ENCODE peak calls at places on chromosomes 13 and 19, in four cellular contexts. One of them, this sample, is unnamed.

GRCh38 chr13:32491028-32491427 is 47.6 kb downstream of the N4BP2L2 start:
- DNase-seq in transverse colon: no peak
- DNase-seq in stomach: no peak
- DNase-seq in upper lobe of left lung: no peak
- DNase-seq in this sample: no peak

GRCh38 chr13:96388598-96388997 is 298.7 kb downstream of the HS6ST3 start:
- DNase-seq in transverse colon: no peak
- DNase-seq in stomach: no peak
- DNase-seq in upper lobe of left lung: no peak
- DNase-seq in this sample: no peak

GRCh38 chr13:77176350-77176749 is 149.4 kb upstream of the FBXL3 start:
- DNase-seq in transverse colon: no peak
- DNase-seq in stomach: no peak
- DNase-seq in upper lobe of left lung: no peak
- DNase-seq in this sample: no peak

GRCh38 chr13:101487046-101487830 is 34.8 kb downstream of the ITGBL1 start:
- DNase-seq in transverse colon: no peak
- DNase-seq in stomach: no peak
- DNase-seq in upper lobe of left lung: no peak
- DNase-seq in this sample: no peak

GRCh38 chr13:41284512-41285288 is 21.3 kb upstream of the MTRF1 start:
- DNase-seq in transverse colon: no peak
- DNase-seq in stomach: peak
- DNase-seq in upper lobe of left lung: no peak
- DNase-seq in this sample: no peak

GRCh38 chr19:48271531-48272151 is 1.8 kb downstream of the ZNF114 start:
- DNase-seq in transverse colon: peak
- DNase-seq in stomach: no peak
- DNase-seq in upper lobe of left lung: peak
- DNase-seq in this sample: no peak

GRCh38 chr13:32001392-32001768 is 30.2 kb upstream of the FRY start:
- DNase-seq in transverse colon: no peak
- DNase-seq in stomach: no peak
- DNase-seq in upper lobe of left lung: no peak
- DNase-seq in this sample: no peak

GRCh38 chr19:11418518-11419506 is at the start of gene RGL3:
- DNase-seq in transverse colon: peak
- DNase-seq in stomach: peak
- DNase-seq in upper lobe of left lung: peak
- DNase-seq in this sample: no peak

GRCh38 chr19:3387645-3388589 is 21.5 kb downstream of the NFIC start:
- DNase-seq in transverse colon: peak
- DNase-seq in stomach: peak
- DNase-seq in upper lobe of left lung: peak
- DNase-seq in this sample: peak

GRCh38 chr13:23899555-23899954 is 2.3 kb upstream of the C1QTNF9B start:
- DNase-seq in transverse colon: no peak
- DNase-seq in stomach: no peak
- DNase-seq in upper lobe of left lung: no peak
- DNase-seq in this sample: no peak

GRCh38 chr13:25478186-25478585 is 106.4 kb downstream of the ATP8A2 start:
- DNase-seq in transverse colon: no peak
- DNase-seq in stomach: no peak
- DNase-seq in upper lobe of left lung: no peak
- DNase-seq in this sample: no peak

GRCh38 chr13:94345374-94346195 is 133.9 kb downstream of the DCT start:
- DNase-seq in transverse colon: no peak
- DNase-seq in stomach: no peak
- DNase-seq in upper lobe of left lung: no peak
- DNase-seq in this sample: no peak

GRCh38 chr19:52946322-52947310 is 16.1 kb downstream of the ZNF816 start:
- DNase-seq in transverse colon: peak
- DNase-seq in stomach: peak
- DNase-seq in upper lobe of left lung: peak
- DNase-seq in this sample: no peak

GRCh38 chr13:41299316-41300094 is 11.6 kb upstream of the NAA16 start:
- DNase-seq in transverse colon: no peak
- DNase-seq in stomach: no peak
- DNase-seq in upper lobe of left lung: no peak
- DNase-seq in this sample: no peak

GRCh38 chr19:57623091-57623490 is 9.0 kb downstream of the ZNF134 start:
- DNase-seq in transverse colon: no peak
- DNase-seq in stomach: no peak
- DNase-seq in upper lobe of left lung: no peak
- DNase-seq in this sample: no peak

GRCh38 chr13:73800011-73800410 is 334.2 kb downstream of the KLF12 start:
- DNase-seq in transverse colon: no peak
- DNase-seq in stomach: no peak
- DNase-seq in upper lobe of left lung: no peak
- DNase-seq in this sample: no peak

GRCh38 chr19:48511800-48512503 is at the start of gene LMTK3:
- DNase-seq in transverse colon: peak
- DNase-seq in stomach: no peak
- DNase-seq in upper lobe of left lung: peak
- DNase-seq in this sample: no peak

GRCh38 chr19:695350-695949 is at the start of gene PRSS57:
- DNase-seq in transverse colon: no peak
- DNase-seq in stomach: no peak
- DNase-seq in upper lobe of left lung: no peak
- DNase-seq in this sample: no peak

GRCh38 chr19:6539514-6539913 is 8.7 kb downstream of the TNFSF9 start:
- DNase-seq in transverse colon: no peak
- DNase-seq in stomach: no peak
- DNase-seq in upper lobe of left lung: no peak
- DNase-seq in this sample: no peak

GRCh38 chr13:107231941-107232340 is 664.0 kb upstream of the ARGLU1 start:
- DNase-seq in transverse colon: no peak
- DNase-seq in stomach: no peak
- DNase-seq in upper lobe of left lung: no peak
- DNase-seq in this sample: no peak

GRCh38 chr13:113927661-113928581 is 46.0 kb downstream of the C13orf46 start:
- DNase-seq in transverse colon: peak
- DNase-seq in stomach: peak
- DNase-seq in upper lobe of left lung: peak
- DNase-seq in this sample: peak

GRCh38 chr19:46125447-46125846 is 959 bp upstream of the IGFL3 start:
- DNase-seq in transverse colon: no peak
- DNase-seq in stomach: no peak
- DNase-seq in upper lobe of left lung: no peak
- DNase-seq in this sample: no peak

GRCh38 chr13:33730147-33730546 is 87.8 kb upstream of the RFC3 start:
- DNase-seq in transverse colon: no peak
- DNase-seq in stomach: no peak
- DNase-seq in upper lobe of left lung: no peak
- DNase-seq in this sample: no peak

DNA sequence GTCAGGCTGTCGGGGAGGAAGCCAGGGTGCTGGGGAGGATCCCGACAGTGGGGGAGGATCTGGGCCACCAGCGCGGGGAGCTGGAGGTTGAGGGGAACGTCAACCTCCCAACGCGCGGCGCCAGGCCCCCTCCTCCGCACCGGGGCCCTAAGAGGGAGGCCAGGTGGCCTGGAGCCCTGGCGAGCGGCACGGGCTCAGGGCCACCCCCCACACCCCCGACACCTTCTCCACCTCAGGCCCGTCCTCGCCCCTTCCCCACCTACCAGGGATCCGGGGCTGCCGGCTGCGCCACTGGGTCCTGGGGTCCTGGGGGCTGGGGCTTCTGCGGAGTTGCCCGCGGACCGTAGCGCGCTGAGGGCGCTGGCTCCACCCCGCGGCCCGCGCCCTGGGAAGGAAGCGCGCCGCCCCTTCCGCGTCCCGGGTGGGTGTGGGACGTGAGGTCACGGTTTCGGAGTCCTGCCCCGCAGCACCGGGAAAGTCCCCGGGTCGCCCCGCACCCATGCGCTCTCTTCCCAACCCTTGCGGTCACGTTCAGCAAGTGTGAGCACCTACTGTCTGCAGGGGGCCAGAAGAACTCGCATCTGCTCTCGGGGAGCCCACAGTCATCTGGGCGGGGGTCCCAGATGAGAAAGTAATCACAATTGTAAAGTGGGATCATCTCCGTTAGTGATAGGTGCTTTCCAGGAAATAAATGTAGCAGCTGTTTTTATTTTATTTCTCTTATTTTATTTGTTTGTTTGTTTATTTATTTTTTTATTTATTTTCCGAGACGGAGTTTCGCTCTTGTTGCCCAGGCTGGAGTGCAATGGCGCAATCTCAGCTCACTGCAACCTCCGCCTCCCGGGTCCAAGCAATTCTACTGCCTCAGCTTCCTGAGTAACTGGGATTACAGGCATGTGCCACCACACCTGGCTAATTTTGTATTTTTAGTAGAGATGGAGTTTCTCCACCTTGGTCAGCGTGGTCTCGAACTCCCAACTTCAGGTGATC is at the start of gene TICAM1:
- DNase-seq in transverse colon: peak
- DNase-seq in stomach: peak
- DNase-seq in upper lobe of left lung: peak
- DNase-seq in this sample: peak
- TF ChIP-seq POLR2A in transverse colon: peak
- TF ChIP-seq POLR2A in stomach: peak
- TF ChIP-seq POLR2A in upper lobe of left lung: peak
- TF ChIP-seq POLR2A in this sample: peak

GRCh38 chr19:18660939-18661338 is 22.5 kb upstream of the CRTC1 start:
- DNase-seq in transverse colon: no peak
- DNase-seq in stomach: no peak
- DNase-seq in upper lobe of left lung: no peak
- DNase-seq in this sample: no peak

GRCh38 chr19:18657590-18658365 is 20.9 kb downstream of the KLHL26 start:
- DNase-seq in transverse colon: no peak
- DNase-seq in stomach: no peak
- DNase-seq in upper lobe of left lung: peak
- DNase-seq in this sample: no peak

GRCh38 chr19:18660051-18660910 is 23.2 kb upstream of the CRTC1 start:
- DNase-seq in transverse colon: peak
- DNase-seq in stomach: no peak
- DNase-seq in upper lobe of left lung: peak
- DNase-seq in this sample: no peak

GRCh38 chr19:18658366-18658855 is 21.6 kb downstream of the KLHL26 start:
- DNase-seq in transverse colon: no peak
- DNase-seq in stomach: no peak
- DNase-seq in upper lobe of left lung: no peak
- DNase-seq in this sample: no peak

DNA sequence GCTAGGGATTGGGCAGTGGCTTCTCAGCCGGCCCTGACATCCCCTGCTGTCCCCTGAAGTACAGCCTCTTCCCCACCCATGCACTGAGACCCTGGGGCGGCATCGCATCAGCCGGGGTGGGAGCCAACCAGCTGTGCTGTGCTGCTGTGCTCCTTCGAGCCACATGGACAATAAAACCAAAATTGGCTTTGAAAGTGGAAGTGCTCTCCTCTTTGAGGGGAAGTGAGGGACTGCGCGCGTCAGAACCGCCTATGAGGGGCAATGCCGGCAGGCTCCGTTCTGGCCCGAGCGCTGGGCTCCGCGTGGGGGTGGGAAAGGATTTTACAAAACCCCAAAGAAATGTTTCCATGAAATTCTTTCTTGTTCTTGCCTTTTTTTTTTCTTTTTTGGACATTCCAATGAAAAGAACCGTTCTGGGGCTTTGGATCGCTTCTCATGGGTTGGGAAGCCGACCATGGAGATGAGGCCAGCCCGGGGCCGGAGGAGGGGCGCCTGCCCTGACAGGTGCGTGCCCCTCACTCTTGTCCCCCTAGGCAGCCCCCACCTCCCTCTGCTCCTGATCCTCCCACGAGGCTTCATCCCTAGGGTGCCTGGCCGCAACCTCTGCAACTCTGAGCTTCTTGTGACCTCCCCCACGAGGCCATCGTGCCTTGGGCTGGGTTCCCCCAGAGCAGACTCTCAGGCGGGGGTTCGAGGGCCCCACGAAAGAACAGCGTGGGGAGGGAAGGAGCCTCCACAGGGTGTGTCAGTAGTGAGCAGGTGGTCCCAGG is 22.6 kb downstream of the KLHL26 start:
- DNase-seq in transverse colon: no peak
- DNase-seq in stomach: no peak
- DNase-seq in upper lobe of left lung: peak
- DNase-seq in this sample: no peak
- TF ChIP-seq POLR2AphosphoS5 in transverse colon: no peak
- TF ChIP-seq POLR2AphosphoS5 in stomach: peak
- TF ChIP-seq POLR2AphosphoS5 in upper lobe of left lung: no peak
- TF ChIP-seq POLR2AphosphoS5 in this sample: no peak

GRCh38 chr13:65932587-65933239 is 1297.4 kb downstream of the PCDH9 start:
- DNase-seq in transverse colon: no peak
- DNase-seq in stomach: no peak
- DNase-seq in upper lobe of left lung: no peak
- DNase-seq in this sample: no peak
- TF ChIP-seq POLR2A in transverse colon: no peak
- TF ChIP-seq POLR2A in stomach: no peak
- TF ChIP-seq POLR2A in upper lobe of left lung: no peak
- TF ChIP-seq POLR2A in this sample: no peak

GRCh38 chr19:50381881-50382729 is 2.0 kb upstream of the POLD1 start:
- DNase-seq in transverse colon: no peak
- DNase-seq in stomach: no peak
- DNase-seq in upper lobe of left lung: peak
- DNase-seq in this sample: no peak

GRCh38 chr19:50383852-50384684 is at the start of gene POLD1:
- DNase-seq in transverse colon: peak
- DNase-seq in stomach: peak
- DNase-seq in upper lobe of left lung: peak
- DNase-seq in this sample: peak

GRCh38 chr19:50387176-50387867 is 3.2 kb downstream of the POLD1 start:
- DNase-seq in transverse colon: no peak
- DNase-seq in stomach: no peak
- DNase-seq in upper lobe of left lung: peak
- DNase-seq in this sample: no peak

GRCh38 chr19:50383307-50383851 is 768 bp upstream of the POLD1 start:
- DNase-seq in transverse colon: no peak
- DNase-seq in stomach: no peak
- DNase-seq in upper lobe of left lung: no peak
- DNase-seq in this sample: peak

DNA sequence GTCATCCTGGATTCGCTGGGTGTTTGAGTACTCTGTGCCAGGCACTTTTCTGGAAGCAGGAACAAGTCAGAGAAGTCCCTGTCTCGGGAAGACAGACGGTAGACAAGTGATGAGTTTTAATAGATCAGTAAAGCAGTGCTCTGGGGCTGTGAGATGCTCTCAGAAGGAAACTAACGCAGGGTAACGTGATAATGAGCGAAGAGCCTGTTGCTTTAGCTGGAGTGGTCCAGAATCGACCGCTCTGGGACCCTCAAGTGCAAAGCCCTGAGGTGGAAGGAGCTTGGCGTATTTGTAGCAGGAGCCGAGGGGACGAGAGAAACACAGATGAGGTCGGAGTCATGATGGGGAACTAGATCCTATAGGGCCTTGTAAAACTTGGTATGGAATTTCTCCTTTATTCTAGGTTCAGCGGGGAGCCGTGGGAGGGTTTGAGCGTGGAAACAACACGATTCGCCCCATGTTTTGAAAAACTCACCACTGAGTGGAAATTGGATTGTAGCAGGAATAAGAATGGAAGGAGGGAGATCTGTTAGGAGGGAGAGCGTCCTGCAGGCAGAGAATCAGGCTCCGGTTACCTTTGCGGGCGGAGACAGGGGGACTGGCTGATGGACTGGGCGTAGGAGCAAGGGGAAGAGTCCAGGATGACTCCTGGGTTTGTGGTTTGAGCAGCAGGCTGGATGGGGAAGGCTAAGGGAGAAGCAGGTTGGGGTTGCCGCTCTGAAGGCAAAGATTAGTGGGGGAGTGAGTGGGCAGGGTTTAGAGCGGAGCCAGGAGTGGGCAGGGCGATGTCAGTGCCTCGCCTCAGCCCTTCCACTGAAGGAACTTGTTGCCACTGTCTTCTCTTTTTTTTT is 763 bp downstream of the POLD1 start:
- DNase-seq in transverse colon: no peak
- DNase-seq in stomach: no peak
- DNase-seq in upper lobe of left lung: no peak
- DNase-seq in this sample: no peak
- TF ChIP-seq POLR2AphosphoS5 in transverse colon: no peak
- TF ChIP-seq POLR2AphosphoS5 in stomach: no peak
- TF ChIP-seq POLR2AphosphoS5 in upper lobe of left lung: no peak
- TF ChIP-seq POLR2AphosphoS5 in this sample: no peak

This sample was measured in breast epithelium.